ENCODE peak calls at places on chromosomes 3 and 15, in nine cellular contexts. N is uterus, E is HFF-Myc, A is fibroblast of villous mesenchyme, K is ovary, X is fibroblast of pulmonary artery, M is NB4, B is K562, P is PC-9. S is an unnamed sample.
A peak's percentile ranks its signal among the peaks of the same experiment; 100 is the strongest.

GRCh38 chr3:151478376-151478702 is 17.5 kb upstream of the IGSF10 start:
- DNase-seq in N (no peak), E (no peak), A (no peak), K (no peak), X (peak; percentile 22), M (no peak), B (no peak), P (no peak), S (no peak)

GRCh38 chr3:129224984-129225393 is 24.4 kb upstream of the COPG1 start:
- DNase-seq in N (peak; percentile 58), E (no peak), A (peak; percentile 88), K (peak; percentile 73), X (peak; percentile 72), M (peak; percentile 86), B (no peak), P (peak; percentile 88), S (peak; percentile 76)

GRCh38 chr15:56356616-56357015 is 8.6 kb upstream of the TEX9 start:
- DNase-seq in N (no peak), E (no peak), A (no peak), K (no peak), X (no peak), M (no peak), B (no peak), P (peak; percentile 50), S (peak; percentile 43)

GRCh38 chr15:64010719-64011118 is 35.6 kb downstream of the DAPK2 start:
- DNase-seq in N (peak; percentile 19), E (peak; percentile 62), A (peak; percentile 46), K (no peak), X (peak; percentile 68), M (peak; percentile 94), B (peak; percentile 29), P (peak; percentile 49), S (peak; percentile 80)

GRCh38 chr15:70962084-70962483 is 69.5 kb downstream of the LRRC49 start:
- DNase-seq in N (no peak), E (no peak), A (no peak), K (no peak), X (no peak), M (no peak), B (no peak), P (no peak), S (no peak)

GRCh38 chr3:87732294-87732693 is 326.5 kb downstream of the CGGBP1 start:
- DNase-seq in N (no peak), E (no peak), A (no peak), K (no peak), X (no peak), M (no peak), B (no peak), P (no peak), S (no peak)

GRCh38 chr15:40058476-40059140 is 19.6 kb upstream of the SRP14 start:
- DNase-seq in N (no peak), E (no peak), A (peak; percentile 65), K (peak; percentile 14), X (peak; percentile 73), M (peak; percentile 80), B (no peak), P (no peak), S (peak; percentile 74)

GRCh38 chr3:170055209-170055608 is 17.4 kb downstream of the GPR160 start:
- DNase-seq in N (no peak), E (no peak), A (no peak), K (no peak), X (no peak), M (peak; percentile 38), B (no peak), P (peak; percentile 48), S (peak; percentile 44)

GRCh38 chr3:12796171-12797123 is at the start of gene CAND2:
- DNase-seq in N (peak; percentile 80), E (no peak), A (peak; percentile 42), K (peak; percentile 84), X (peak; percentile 35), M (peak; percentile 49), B (peak; percentile 87), P (no peak), S (peak; percentile 49)

GRCh38 chr15:38688761-38689160 is 124.1 kb upstream of the RASGRP1 start:
- DNase-seq in N (no peak), E (no peak), A (no peak), K (no peak), X (no peak), M (no peak), B (no peak), P (no peak), S (no peak)

GRCh38 chr3:11600501-11601282 is 43.0 kb downstream of the VGLL4 start:
- DNase-seq in N (peak; percentile 84), E (peak; percentile 96), A (peak; percentile 99), K (peak; percentile 76), X (peak; percentile 99), M (no peak), B (no peak), P (peak; percentile 98), S (peak; percentile 99)

GRCh38 chr3:187946981-187947380 is 201.7 kb upstream of the BCL6 start:
- DNase-seq in N (no peak), E (no peak), A (no peak), K (no peak), X (no peak), M (no peak), B (no peak), P (no peak), S (no peak)

GRCh38 chr3:26652157-26652556 is 29.6 kb downstream of the LRRC3B start:
- DNase-seq in N (no peak), E (no peak), A (no peak), K (no peak), X (no peak), M (no peak), B (no peak), P (no peak), S (no peak)

GRCh38 chr15:75043509-75044257 is 20.3 kb downstream of the PPCDC start:
- DNase-seq in N (peak; percentile 95), E (peak; percentile 98), A (peak; percentile 100), K (peak; percentile 99), X (peak; percentile 100), M (peak; percentile 90), B (peak; percentile 78), P (peak; percentile 84), S (peak; percentile 100)
- H3K4me3 ChIP-seq in N (no peak overlapping the region), E (no peak overlapping the region), A (peak overlapping the region; percentile 21), K (no peak overlapping the region), X (peak overlapping the region; percentile 21), M (no peak overlapping the region), B (no peak overlapping the region), P (no peak overlapping the region), S (no peak overlapping the region)

DNA sequence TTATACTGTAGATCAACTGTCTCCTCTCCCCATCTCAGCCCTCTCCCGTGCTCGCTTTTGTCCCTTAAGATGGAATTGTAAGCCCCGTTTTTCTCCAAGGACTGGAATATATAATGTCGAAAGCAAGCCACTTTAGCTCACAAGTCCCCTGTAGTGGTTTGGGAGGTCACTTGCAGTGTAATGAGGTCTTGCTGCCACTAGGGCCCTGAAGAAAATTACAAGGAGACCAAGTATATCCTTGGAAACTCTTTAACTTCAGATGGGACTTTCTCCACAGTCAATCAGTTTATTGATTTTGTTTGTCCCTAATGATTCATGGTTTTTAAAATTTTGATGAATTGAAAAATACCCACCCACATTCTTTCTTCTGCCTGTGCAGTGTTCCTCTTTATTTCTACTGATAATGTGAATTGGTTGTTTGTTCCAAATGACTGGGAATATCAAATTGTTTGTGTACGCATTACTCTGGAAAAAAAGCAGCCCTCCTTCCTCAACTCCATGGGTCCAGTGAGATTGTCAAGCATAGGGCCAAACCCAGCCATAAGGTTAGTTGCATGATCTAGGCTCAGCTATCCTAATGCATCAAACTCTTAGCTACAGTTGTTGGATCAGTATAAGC is 294.8 kb downstream of the MCTP2 start:
- DNase-seq in N (no peak), E (no peak), A (peak; percentile 3), K (no peak), X (no peak), M (peak; percentile 24), B (peak; percentile 14), P (peak; percentile 35), S (no peak)
- TF ChIP-seq CTCF in N (no peak), E (no peak), A (peak; percentile 49), K (no peak), X (no peak), M (peak; percentile 57), B (no peak), P (peak; percentile 64), S (peak; percentile 28)

GRCh38 chr15:100114100-100114499 is 227.7 kb downstream of the ADAMTS17 start:
- DNase-seq in N (peak; percentile 70), E (no peak), A (peak; percentile 87), K (peak; percentile 79), X (peak; percentile 96), M (no peak), B (no peak), P (no peak), S (peak; percentile 90)
- H3K4me3 ChIP-seq in N (no peak overlapping the region), E (no peak overlapping the region), A (peak overlapping the region; percentile 19), K (no peak overlapping the region), X (peak overlapping the region; percentile 27), M (no peak overlapping the region), B (no peak overlapping the region), P (no peak overlapping the region), S (peak overlapping the region; percentile 32)

GRCh38 chr15:95410757-95411156 is 919.7 kb upstream of the NR2F2 start:
- DNase-seq in N (no peak), E (no peak), A (no peak), K (no peak), X (no peak), M (no peak), B (no peak), P (no peak), S (peak; percentile 44)
- TF ChIP-seq CTCF in N (no peak), E (no peak), A (no peak), K (no peak), X (no peak), M (no peak), B (no peak), P (no peak), S (no peak)

GRCh38 chr3:115784739-115785571 is 161.6 kb downstream of the GAP43 start:
- DNase-seq in N (no peak), E (peak; percentile 95), A (no peak), K (no peak), X (peak; percentile 39), M (no peak), B (no peak), P (no peak), S (peak; percentile 37)
- H3K4me3 ChIP-seq in N (peak overlapping the region; percentile 55), E (peak overlapping the region; percentile 52), A (peak overlapping the region; percentile 42), K (peak overlapping the region; percentile 84), X (peak overlapping the region; percentile 65), M (no peak overlapping the region), B (peak overlapping the region; percentile 52), P (peak overlapping the region; percentile 73), S (peak overlapping the region; percentile 27)

DNA sequence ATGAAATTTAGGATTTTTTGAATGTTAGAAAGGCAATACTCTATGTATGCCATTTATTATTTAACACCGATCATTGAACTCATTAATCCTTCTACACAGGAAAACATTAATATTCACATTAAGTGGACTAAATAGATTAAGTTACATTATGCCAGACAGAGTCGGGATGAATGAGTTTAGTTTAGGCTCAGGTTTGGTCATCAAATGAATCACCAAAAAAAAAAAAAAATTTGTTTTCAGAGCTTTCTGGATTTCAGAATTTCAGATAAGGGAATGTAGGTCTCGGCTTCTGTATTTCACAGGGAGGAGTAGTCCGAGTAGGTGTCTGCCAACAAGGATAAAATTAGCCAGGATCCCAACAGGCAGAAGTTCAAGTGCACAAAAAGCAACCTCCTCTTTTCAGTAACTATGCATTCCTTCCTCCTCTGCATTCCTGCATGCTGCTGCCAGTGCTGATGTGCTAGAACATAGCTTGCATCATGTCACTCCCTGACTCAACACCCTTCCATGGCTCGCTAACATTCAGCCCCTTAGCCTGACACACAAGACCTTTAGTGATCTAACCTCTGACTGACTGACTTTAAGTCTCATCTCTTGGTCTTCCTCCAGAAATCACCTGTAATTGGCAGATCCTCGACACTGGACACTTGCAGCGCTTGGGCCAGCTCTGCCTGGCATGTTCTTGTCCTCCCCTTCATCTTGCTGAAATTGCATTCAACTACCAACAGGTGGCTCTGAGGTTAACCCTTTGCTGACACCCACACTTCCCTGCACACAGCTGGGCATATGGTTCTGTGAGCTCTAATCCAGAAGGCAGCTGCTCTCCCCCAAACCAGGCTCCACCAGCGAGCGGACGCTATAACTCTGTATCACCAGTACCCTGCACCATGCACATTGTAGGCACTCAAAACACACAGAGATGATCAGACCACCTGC is 145.4 kb upstream of the PROK2 start:
- DNase-seq in N (peak; percentile 53), E (no peak), A (peak; percentile 32), K (no peak), X (peak; percentile 72), M (peak; percentile 45), B (peak; percentile 17), P (no peak), S (peak; percentile 76)
- TF ChIP-seq CTCF in N (peak; percentile 8), E (peak; percentile 32), A (peak; percentile 22), K (no peak), X (peak; percentile 26), M (peak; percentile 34), B (peak; percentile 42), P (no peak), S (peak; percentile 22)

S was measured in cardiac fibroblast.